ENCODE peak calls at places on chromosome 22, in six cellular contexts. Z is IMR-90, P is H9, G is mesenchymal stem cell, F is trophoblast cell, W is H1. Y is an unnamed sample.
A peak's percentile ranks its signal among the peaks of the same experiment; 100 is the strongest.

GRCh38 chr22:25800766-25801165 is 58.8 kb downstream of the MYO18B start:
- DNase-seq in Z (no peak), P (no peak), G (no peak), F (no peak), W (no peak), Y (no peak)

GRCh38 chr22:29190915-29191314 is 14.8 kb upstream of the EMID1 start:
- DNase-seq in Z (no peak), P (no peak), G (no peak), F (no peak), W (no peak), Y (no peak)

GRCh38 chr22:39241632-39242388 is 3.0 kb downstream of the PDGFB start:
- DNase-seq in Z (no peak), P (no peak), G (no peak), F (peak; percentile 16), W (no peak), Y (no peak)

GRCh38 chr22:30188911-30189310 is 57.6 kb downstream of the LIF start:
- DNase-seq in Z (peak; percentile 23), P (no peak), G (peak; percentile 44), F (no peak), W (no peak), Y (no peak)

GRCh38 chr22:39622881-39623367 is 52.4 kb downstream of the CACNA1I start:
- DNase-seq in Z (peak; percentile 9), P (peak; percentile 86), G (no peak), F (peak; percentile 65), W (peak; percentile 59), Y (peak; percentile 45)

GRCh38 chr22:45460288-45461109 is 42.2 kb upstream of the FBLN1 start:
- DNase-seq in Z (peak; percentile 71), P (no peak), G (peak; percentile 86), F (no peak), W (no peak), Y (no peak)

GRCh38 chr22:25898707-25899365 is 156.8 kb downstream of the MYO18B start:
- DNase-seq in Z (no peak), P (peak; percentile 51), G (no peak), F (no peak), W (peak; percentile 17), Y (peak; percentile 9)

GRCh38 chr22:27621671-27622070 is 179.9 kb downstream of the MN1 start:
- DNase-seq in Z (no peak), P (no peak), G (no peak), F (no peak), W (no peak), Y (no peak)

GRCh38 chr22:20464096-20464614 is 26.5 kb upstream of the SCARF2 start:
- DNase-seq in Z (no peak), P (no peak), G (no peak), F (no peak), W (no peak), Y (no peak)

GRCh38 chr22:33811686-33812085 is 108.6 kb downstream of the LARGE1 start:
- DNase-seq in Z (peak; percentile 79), P (no peak), G (peak; percentile 97), F (no peak), W (no peak), Y (no peak)

GRCh38 chr22:32579533-32580220 is 105.1 kb downstream of the FBXO7 start:
- DNase-seq in Z (peak; percentile 69), P (no peak), G (peak; percentile 84), F (peak; percentile 20), W (no peak), Y (no peak)

GRCh38 chr22:19357270-19358105 is 66.0 kb upstream of the CLTCL1 start:
- DNase-seq in Z (peak; percentile 84), P (no peak), G (peak; percentile 91), F (peak; percentile 51), W (no peak), Y (no peak)
- H3K18ac ChIP-seq in Z (no peak overlapping the region), P (no peak overlapping the region), G (no peak overlapping the region), F (no peak overlapping the region), W (no peak overlapping the region), Y (no peak overlapping the region)

GRCh38 chr22:18122254-18122554 is 11.6 kb downstream of the TUBA8 start:
- DNase-seq in Z (no peak), P (no peak), G (no peak), F (no peak), W (no peak), Y (no peak)
- H3K9me3 ChIP-seq in Z (no peaks in the 10 kb centered on the region), P (no peaks in the 10 kb centered on the region), G (no peaks in the 10 kb centered on the region), F (peaks cover 2% of the 10 kb centered on the region), W (no peaks in the 10 kb centered on the region), Y (no peaks in the 10 kb centered on the region)

GRCh38 chr22:23520875-23521441 is 59.1 kb downstream of the IGLL1 start:
- DNase-seq in Z (peak; percentile 29), P (no peak), G (peak; percentile 86), F (peak; percentile 36), W (no peak), Y (peak; percentile 36)

GRCh38 chr22:23518381-23519187 is 61.5 kb downstream of the IGLL1 start:
- DNase-seq in Z (no peak), P (no peak), G (no peak), F (no peak), W (no peak), Y (no peak)

GRCh38 chr22:23517804-23518380 is 62.2 kb downstream of the IGLL1 start:
- DNase-seq in Z (no peak), P (no peak), G (no peak), F (peak; percentile 63), W (no peak), Y (no peak)

GRCh38 chr22:23521442-23522113 is 58.5 kb downstream of the IGLL1 start:
- DNase-seq in Z (peak; percentile 75), P (peak; percentile 92), G (peak; percentile 95), F (peak; percentile 99), W (peak; percentile 44), Y (peak; percentile 93)

DNA sequence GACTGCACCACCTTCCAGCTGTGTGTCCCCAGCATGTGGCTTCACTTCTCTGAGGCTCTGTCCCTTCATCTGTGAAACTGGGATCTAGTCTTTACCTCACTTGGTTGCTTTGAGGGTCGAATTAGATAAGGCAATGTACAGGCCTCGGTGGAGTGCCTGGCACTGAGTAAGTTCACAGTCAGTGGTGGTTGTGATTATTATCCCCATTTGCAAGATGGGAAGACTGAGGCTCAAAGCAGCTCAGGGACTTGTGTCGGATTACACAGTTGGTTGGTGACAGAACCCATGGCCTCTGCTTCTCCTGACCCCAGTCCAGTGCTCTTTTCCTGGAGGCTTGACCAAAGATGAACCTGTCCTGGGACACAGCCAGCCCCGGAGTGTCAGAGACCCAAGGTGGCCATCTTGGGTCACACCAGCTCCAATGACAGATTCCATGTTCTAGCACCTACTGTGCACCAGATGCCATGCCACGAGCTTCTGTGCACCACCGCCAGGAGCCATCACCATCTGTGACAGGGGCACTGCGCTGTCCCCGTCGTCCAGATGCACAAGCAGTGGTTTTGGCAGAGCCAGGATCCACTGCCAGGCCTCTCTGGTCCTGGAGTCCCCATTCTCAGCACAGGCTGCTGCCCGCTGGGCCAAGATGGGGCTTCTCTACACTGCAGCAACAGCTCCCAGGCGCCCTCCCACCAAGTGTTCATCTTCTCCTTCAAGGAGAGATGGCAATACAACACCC is 60.5 kb downstream of the IGLL1 start:
- DNase-seq in Z (no peak), P (no peak), G (no peak), F (no peak), W (no peak), Y (no peak)
- H3K18ac ChIP-seq in Z (no peak overlapping the region), P (no peak overlapping the region), G (peak overlapping the region; percentile 67), F (peak overlapping the region; percentile 92), W (no peak overlapping the region), Y (peak overlapping the region; percentile 94)

DNA sequence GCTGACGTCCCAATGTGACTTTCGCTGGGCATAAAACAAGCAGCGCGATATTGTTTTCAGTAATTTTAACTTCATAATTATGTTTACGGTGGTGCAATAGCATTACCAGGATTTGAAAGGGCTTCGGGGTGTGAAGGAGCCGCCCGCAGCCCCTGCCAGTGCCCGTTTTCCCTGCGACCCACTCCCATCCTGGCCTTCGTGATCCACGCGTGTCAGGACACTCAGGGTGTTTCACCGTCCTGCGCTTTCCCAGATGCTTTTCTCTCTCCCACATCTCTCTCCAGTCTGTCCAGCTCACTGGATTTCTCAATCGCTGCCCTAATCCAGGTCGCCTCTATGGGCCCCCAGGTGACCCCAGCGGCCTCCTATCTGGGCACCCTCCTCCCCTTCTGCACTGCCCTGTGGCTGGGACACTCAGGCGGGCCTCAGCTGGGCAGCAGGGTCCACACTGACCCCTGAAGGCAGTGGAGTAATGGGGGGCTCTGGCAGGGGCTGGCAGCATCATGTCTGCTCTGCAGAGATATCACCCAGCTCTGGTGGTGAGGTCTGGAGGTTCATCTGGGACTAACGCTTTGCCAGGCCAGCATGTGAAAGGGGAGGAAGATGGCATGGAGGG is 623.0 kb downstream of the BRD1 start:
- DNase-seq in Z (no peak), P (peak; percentile 14), G (no peak), F (no peak), W (no peak), Y (no peak)
- H3K9me3 ChIP-seq in Z (peaks cover 68% of the 10 kb centered on the region), P (no peaks in the 10 kb centered on the region), G (no peaks in the 10 kb centered on the region), F (peaks cover 12% of the 10 kb centered on the region), W (no peaks in the 10 kb centered on the region), Y (peaks cover 2% of the 10 kb centered on the region)

DNA sequence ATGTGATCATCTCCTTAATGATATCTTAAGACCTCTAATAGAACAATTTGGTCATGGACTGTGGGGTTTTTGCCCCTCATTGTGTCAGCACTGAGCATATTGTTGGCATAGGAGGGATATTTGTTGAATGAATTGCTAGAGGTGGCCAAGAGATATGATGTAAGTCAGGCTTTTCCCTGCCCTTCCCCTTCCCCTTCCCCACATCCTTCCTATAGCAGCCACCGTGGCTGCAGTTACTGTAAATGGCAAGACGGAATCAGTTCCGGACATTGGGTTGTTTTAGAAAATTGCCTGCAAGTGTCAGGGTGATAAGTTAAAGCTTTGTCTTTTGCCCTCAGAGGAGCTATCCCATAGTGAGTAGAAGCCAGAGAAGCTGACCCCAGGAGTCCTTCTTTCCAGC is 23.0 kb downstream of the LIMK2 start:
- DNase-seq in Z (no peak), P (no peak), G (peak; percentile 57), F (peak; percentile 18), W (no peak), Y (no peak)
- H3K18ac ChIP-seq in Z (no peak overlapping the region), P (no peak overlapping the region), G (no peak overlapping the region), F (no peak overlapping the region), W (no peak overlapping the region), Y (no peak overlapping the region)

GRCh38 chr22:47361247-47361646 is 598.8 kb downstream of the TBC1D22A start:
- DNase-seq in Z (no peak), P (no peak), G (no peak), F (no peak), W (no peak), Y (no peak)
- H3K9me3 ChIP-seq in Z (no peaks in the 10 kb centered on the region), P (peaks cover 74% of the 10 kb centered on the region), G (peaks cover 3% of the 10 kb centered on the region), F (peaks cover 30% of the 10 kb centered on the region), W (peaks cover 57% of the 10 kb centered on the region), Y (peaks cover 31% of the 10 kb centered on the region)

DNA sequence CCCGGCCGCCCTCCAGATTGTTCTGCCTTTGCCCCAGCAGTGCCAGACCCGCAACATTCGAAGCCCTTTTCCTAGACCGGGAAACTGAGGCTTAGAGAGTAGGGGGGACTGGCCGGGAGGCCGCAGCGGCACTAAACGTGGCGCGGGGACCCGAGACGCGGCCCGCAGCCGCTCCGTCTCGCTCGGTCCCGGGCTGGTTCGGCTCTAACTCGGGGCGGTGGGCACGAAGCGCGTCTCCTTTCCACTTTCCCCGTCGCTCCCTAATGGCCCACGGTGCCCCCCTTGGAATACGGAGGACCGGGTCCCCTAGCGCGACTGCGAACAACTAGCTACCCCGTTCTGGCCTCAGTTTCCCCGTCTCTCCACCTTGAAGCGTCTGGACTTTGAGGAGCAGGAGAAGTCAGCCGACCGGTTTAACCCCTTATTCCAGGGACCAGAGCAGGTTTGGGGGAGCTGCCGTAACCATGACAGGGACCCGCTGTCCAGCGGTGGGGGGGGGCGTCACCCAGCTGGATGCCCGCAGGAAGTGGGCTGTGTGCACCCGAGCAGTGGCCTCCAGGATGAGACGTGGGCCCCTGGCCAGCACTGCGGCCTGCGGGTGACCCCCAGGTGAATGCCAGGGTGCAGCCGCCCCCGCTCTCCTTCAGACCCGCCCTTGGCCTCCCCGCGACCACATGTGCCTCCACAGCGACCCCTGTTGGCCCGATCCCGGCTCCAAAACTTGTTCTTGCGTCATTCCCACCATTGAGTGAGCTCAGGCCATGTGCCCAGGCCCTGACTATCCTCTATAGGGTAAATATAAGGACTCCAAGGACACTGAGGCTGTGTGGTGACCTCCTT is 1.1 kb downstream of the CDC42EP1 start:
- DNase-seq in Z (peak; percentile 86), P (peak; percentile 89), G (peak; percentile 88), F (peak; percentile 94), W (peak; percentile 70), Y (peak; percentile 79)
- H3K18ac ChIP-seq in Z (peak overlapping the region; percentile 78), P (peak overlapping the region; percentile 95), G (peak overlapping the region; percentile 55), F (peak overlapping the region; percentile 91), W (peak overlapping the region; percentile 80), Y (peak overlapping the region; percentile 97)

Y was measured in neuronal stem cell.